ENCODE peak calls at places on chromosomes 6 and 20, in four cellular contexts. Y is transverse colon, T is spleen, E is pancreas. K is an unnamed sample.
A peak's percentile ranks its signal among the peaks of the same experiment; 100 is the strongest.

GRCh38 chr20:39849664-39850063 is 839.4 kb downstream of the MAFB start:
- DNase-seq in Y (peak; percentile 30), T (peak; percentile 84), E (peak; percentile 43), K (no peak)

GRCh38 chr6:38024908-38025307 is 205.4 kb downstream of the ZFAND3 start:
- DNase-seq in Y (no peak), T (no peak), E (no peak), K (no peak)

GRCh38 chr6:14921878-14922277 is 324.0 kb upstream of the JARID2 start:
- DNase-seq in Y (no peak), T (no peak), E (peak; percentile 44), K (no peak)

GRCh38 chr6:103879800-103880199 is 979.9 kb downstream of the HACE1 start:
- DNase-seq in Y (no peak), T (no peak), E (no peak), K (no peak)

GRCh38 chr6:83867043-83867442 is 7.6 kb downstream of the CYB5R4 start:
- DNase-seq in Y (no peak), T (no peak), E (no peak), K (no peak)

GRCh38 chr6:25660512-25660911 is 8.5 kb downstream of the SCGN start:
- DNase-seq in Y (no peak), T (no peak), E (no peak), K (no peak)

GRCh38 chr6:610882-611281 is 46.0 kb downstream of the HUS1B start:
- DNase-seq in Y (no peak), T (no peak), E (no peak), K (no peak)

GRCh38 chr6:135759831-135760230 is 91.7 kb upstream of the PDE7B start:
- DNase-seq in Y (no peak), T (no peak), E (no peak), K (no peak)

GRCh38 chr6:137416376-137417109 is 77.7 kb downstream of the OLIG3 start:
- DNase-seq in Y (no peak), T (no peak), E (no peak), K (no peak)

GRCh38 chr6:44268095-44268628 is 2.1 kb upstream of the TMEM151B start:
- DNase-seq in Y (peak; percentile 71), T (peak; percentile 82), E (no peak), K (peak; percentile 57)

GRCh38 chr20:881051-881820 is 34.9 kb downstream of the ANGPT4 start:
- DNase-seq in Y (no peak), T (peak; percentile 27), E (no peak), K (no peak)

GRCh38 chr6:101402618-101403002 is 9.1 kb downstream of the GRIK2 start:
- DNase-seq in Y (no peak), T (no peak), E (no peak), K (no peak)

GRCh38 chr6:117481278-117481925 is 1.1 kb upstream of the DCBLD1 start:
- DNase-seq in Y (peak; percentile 51), T (peak; percentile 75), E (no peak), K (peak; percentile 2)

GRCh38 chr6:152380351-152380767 is 256.8 kb downstream of the SYNE1 start:
- DNase-seq in Y (no peak), T (no peak), E (peak; percentile 27), K (no peak)

GRCh38 chr6:135496805-135497411 is 632 bp downstream of the AHI1 start:
- DNase-seq in Y (no peak), T (no peak), E (no peak), K (no peak)

GRCh38 chr6:88248709-88249321 is 82.7 kb upstream of the CNR1 start:
- DNase-seq in Y (no peak), T (no peak), E (no peak), K (no peak)

GRCh38 chr20:62195072-62195400 is 12.2 kb downstream of the MTG2 start:
- DNase-seq in Y (no peak), T (no peak), E (no peak), K (no peak)

GRCh38 chr20:53247460-53248103 is 275.4 kb downstream of the TSHZ2 start:
- DNase-seq in Y (no peak), T (no peak), E (no peak), K (no peak)

GRCh38 chr20:36482044-36482473 is 59.3 kb upstream of the MYL9 start:
- DNase-seq in Y (no peak), T (no peak), E (no peak), K (no peak)

GRCh38 chr6:15036690-15037245 is 209.1 kb upstream of the JARID2 start:
- DNase-seq in Y (peak; percentile 30), T (no peak), E (peak; percentile 30), K (no peak)

GRCh38 chr6:131135244-131136020 is at the start of gene AKAP7:
- DNase-seq in Y (peak; percentile 75), T (peak; percentile 94), E (peak; percentile 67), K (peak; percentile 36)

GRCh38 chr6:37620519-37620918 is 77.2 kb downstream of the MDGA1 start:
- DNase-seq in Y (peak; percentile 12), T (no peak), E (no peak), K (no peak)

GRCh38 chr6:35044145-35044745 is 96.9 kb downstream of the TCP11 start:
- DNase-seq in Y (peak; percentile 41), T (no peak), E (peak; percentile 38), K (no peak)

GRCh38 chr6:35042041-35042440 is 99.1 kb downstream of the TCP11 start:
- DNase-seq in Y (no peak), T (no peak), E (no peak), K (no peak)

GRCh38 chr6:35041086-35041855 is 99.9 kb downstream of the TCP11 start:
- DNase-seq in Y (no peak), T (no peak), E (no peak), K (no peak)

GRCh38 chr6:35043381-35043780 is 97.8 kb downstream of the TCP11 start:
- DNase-seq in Y (no peak), T (no peak), E (no peak), K (no peak)

GRCh38 chr6:35042451-35042850 is 98.7 kb downstream of the TCP11 start:
- DNase-seq in Y (no peak), T (no peak), E (no peak), K (no peak)
- H3K4me1 ChIP-seq in Y (peaks cover 63% of the 10 kb centered on the region), T (peaks cover 79% of the 10 kb centered on the region), E (peaks cover 5% of the 10 kb centered on the region), K (peaks cover 2% of the 10 kb centered on the region)

GRCh38 chr20:18059603-18060002 is 1.9 kb upstream of the OVOL2 start:
- DNase-seq in Y (no peak), T (no peak), E (no peak), K (no peak)
- H3K27me3 ChIP-seq in Y (peaks cover 78% of the 10 kb centered on the region), T (peaks cover 92% of the 10 kb centered on the region), E (no peaks in the 10 kb centered on the region), K (peaks cover 20% of the 10 kb centered on the region)

GRCh38 chr20:3037654-3038053 is 5.8 kb upstream of the GNRH2 start:
- DNase-seq in Y (no peak), T (peak; percentile 62), E (no peak), K (no peak)

GRCh38 chr20:3038454-3038853 is 5.0 kb upstream of the GNRH2 start:
- DNase-seq in Y (no peak), T (peak; percentile 20), E (no peak), K (no peak)

GRCh38 chr20:3039426-3039825 is 4.0 kb upstream of the GNRH2 start:
- DNase-seq in Y (no peak), T (peak; percentile 70), E (no peak), K (no peak)

GRCh38 chr20:3041818-3042504 is 1.5 kb upstream of the GNRH2 start:
- DNase-seq in Y (no peak), T (peak; percentile 46), E (no peak), K (no peak)

DNA sequence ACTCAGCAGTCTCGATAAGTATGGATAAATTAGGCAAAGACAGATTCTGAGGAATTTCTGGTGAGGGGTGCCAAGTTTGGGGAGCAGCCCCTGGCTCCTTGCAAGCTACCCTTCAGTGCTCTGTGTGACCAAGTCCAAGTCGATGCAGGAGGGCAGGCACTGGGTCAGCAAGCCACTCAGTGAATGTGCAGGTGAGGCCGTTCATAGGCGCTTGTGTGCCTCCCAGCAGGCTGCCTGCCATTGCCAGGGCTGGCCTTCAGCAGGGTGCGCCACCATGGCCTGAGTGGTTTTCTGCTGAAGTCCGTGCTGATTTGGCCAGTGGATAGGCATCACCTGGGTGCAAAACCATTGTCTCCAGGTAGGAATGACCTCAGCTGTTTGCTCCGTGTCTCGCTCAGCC is 3.3 kb upstream of the GNRH2 start:
- DNase-seq in Y (no peak), T (peak; percentile 62), E (no peak), K (no peak)
- H3K4me3 ChIP-seq in Y (no peak overlapping the region), T (no peak overlapping the region), E (no peak overlapping the region), K (no peak overlapping the region)

GRCh38 chr6:35033683-35034082 is 107.5 kb downstream of the TCP11 start:
- DNase-seq in Y (no peak), T (no peak), E (no peak), K (no peak)
- H3K4me1 ChIP-seq in Y (peaks cover 34% of the 10 kb centered on the region), T (peaks cover 66% of the 10 kb centered on the region), E (peaks cover 8% of the 10 kb centered on the region), K (no peaks in the 10 kb centered on the region)

GRCh38 chr6:144064402-144064830 is 31.0 kb downstream of the SF3B5 start:
- DNase-seq in Y (peak; percentile 51), T (peak; percentile 94), E (peak; percentile 49), K (peak; percentile 32)

GRCh38 chr6:144063744-144064401 is 31.5 kb downstream of the SF3B5 start:
- DNase-seq in Y (peak; percentile 95), T (peak; percentile 100), E (peak; percentile 93), K (peak; percentile 90)

GRCh38 chr6:144066255-144066654 is 29.1 kb downstream of the SF3B5 start:
- DNase-seq in Y (no peak), T (no peak), E (no peak), K (no peak)

GRCh38 chr6:144063246-144063743 is 32.1 kb downstream of the SF3B5 start:
- DNase-seq in Y (peak; percentile 51), T (no peak), E (peak; percentile 20), K (no peak)

GRCh38 chr6:144064831-144065668 is 30.3 kb downstream of the SF3B5 start:
- DNase-seq in Y (peak; percentile 70), T (peak; percentile 76), E (peak; percentile 38), K (no peak)
- H3K27me3 ChIP-seq in Y (peaks cover 3% of the 10 kb centered on the region), T (no peaks in the 10 kb centered on the region), E (no peaks in the 10 kb centered on the region), K (no peaks in the 10 kb centered on the region)

DNA sequence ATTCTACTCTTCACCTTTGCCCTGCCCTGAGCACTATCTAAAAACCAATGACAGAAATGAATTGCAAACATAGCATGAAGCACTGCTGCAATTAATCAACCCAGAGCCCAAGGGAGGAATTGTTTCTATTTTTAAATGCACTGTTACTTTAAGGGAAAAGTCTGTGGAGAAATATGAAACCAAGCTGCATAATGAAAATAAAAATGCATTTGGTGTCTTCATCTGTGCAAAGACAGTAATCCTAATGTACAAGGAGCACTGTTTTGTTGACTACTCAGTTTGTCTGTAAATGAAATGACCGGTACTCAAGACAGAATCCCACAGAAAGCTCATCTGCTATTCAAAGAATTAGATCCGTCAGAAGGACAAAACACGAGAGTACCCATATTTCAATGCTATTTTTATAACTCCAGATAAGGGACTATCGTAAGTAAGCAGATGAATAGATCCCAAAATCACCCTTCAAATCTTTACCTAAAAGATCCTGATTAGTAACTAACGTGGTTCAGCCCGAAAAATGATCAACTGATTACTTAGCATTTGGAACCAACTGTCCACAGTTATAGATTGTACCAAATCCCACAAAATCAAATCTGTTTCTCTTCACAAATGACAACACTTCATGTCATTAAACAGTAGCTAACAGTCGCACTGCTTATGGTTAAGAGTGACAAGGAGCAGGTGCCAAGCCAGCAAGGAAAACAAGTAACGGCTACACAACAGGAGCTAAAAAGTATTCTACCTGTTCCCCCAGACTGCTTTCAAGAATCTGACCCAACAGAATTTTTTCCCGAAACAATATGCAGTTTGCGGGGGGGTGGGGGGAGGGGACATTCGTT is 2.4 kb downstream of the KIF13A start:
- DNase-seq in Y (no peak), T (no peak), E (no peak), K (no peak)
- H3K4me3 ChIP-seq in Y (peak overlapping the region; percentile 69), T (no peak overlapping the region), E (no peak overlapping the region), K (no peak overlapping the region)